ENCODE peak calls at places on chromosomes 11 and 22, in nine cellular contexts. M, V, L, D, U, Z, Y, E and K are unnamed samples.

GRCh38 chr11:67371549-67372231 is 1.7 kb downstream of the CLCF1 start:
- DNase-seq in M (no peak), V (peak; percentile 64), L (peak; percentile 74), D (peak; percentile 69), U (peak; percentile 61), Z (peak; percentile 61), Y (peak; percentile 57), E (no peak), K (peak; percentile 43)

GRCh38 chr11:62457474-62457873 is 38.6 kb downstream of the SCGB1A1 start:
- DNase-seq in M (no peak), V (no peak), L (no peak), D (no peak), U (no peak), Z (no peak), Y (no peak), E (no peak), K (no peak)

GRCh38 chr11:58573451-58574104 is 2.1 kb downstream of the LPXN start:
- DNase-seq in M (no peak), V (no peak), L (peak; percentile 54), D (peak; percentile 84), U (peak; percentile 88), Z (peak; percentile 91), Y (peak; percentile 36), E (no peak), K (peak; percentile 88)

GRCh38 chr11:16883179-16883578 is 131.0 kb downstream of the PLEKHA7 start:
- DNase-seq in M (peak; percentile 42), V (no peak), L (peak; percentile 22), D (no peak), U (no peak), Z (no peak), Y (no peak), E (no peak), K (no peak)

GRCh38 chr11:126547161-126547560 is 191.7 kb downstream of the ST3GAL4 start:
- DNase-seq in M (no peak), V (no peak), L (no peak), D (peak; percentile 9), U (peak; percentile 35), Z (peak; percentile 79), Y (peak; percentile 30), E (no peak), K (peak; percentile 52)

GRCh38 chr11:47523491-47524199 is 29.3 kb downstream of the CELF1 start:
- DNase-seq in M (peak; percentile 55), V (no peak), L (peak; percentile 43), D (peak; percentile 82), U (peak; percentile 82), Z (peak; percentile 92), Y (peak; percentile 87), E (no peak), K (peak; percentile 83)

GRCh38 chr11:119607726-119608125 is 121.3 kb downstream of the NECTIN1 start:
- DNase-seq in M (no peak), V (peak; percentile 52), L (no peak), D (no peak), U (no peak), Z (no peak), Y (no peak), E (no peak), K (no peak)

GRCh38 chr11:110908401-110909106 is 196.3 kb upstream of the ARHGAP20 start:
- DNase-seq in M (no peak), V (no peak), L (peak; percentile 8), D (peak; percentile 64), U (peak; percentile 69), Z (peak; percentile 92), Y (no peak), E (no peak), K (peak; percentile 83)

GRCh38 chr22:41979423-41980250 is 10.4 kb downstream of the SEPTIN3 start:
- DNase-seq in M (no peak), V (no peak), L (no peak), D (no peak), U (no peak), Z (no peak), Y (no peak), E (no peak), K (no peak)

GRCh38 chr11:130418756-130419155 is 9.7 kb downstream of the ADAMTS8 start:
- DNase-seq in M (no peak), V (no peak), L (no peak), D (peak; percentile 44), U (no peak), Z (no peak), Y (no peak), E (no peak), K (no peak)

GRCh38 chr11:26749927-26750326 is 28.1 kb upstream of the SLC5A12 start:
- DNase-seq in M (no peak), V (no peak), L (no peak), D (no peak), U (no peak), Z (no peak), Y (no peak), E (no peak), K (no peak)

GRCh38 chr11:26753738-26754504 is 32.1 kb upstream of the SLC5A12 start:
- DNase-seq in M (peak; percentile 71), V (peak; percentile 79), L (peak; percentile 62), D (peak; percentile 83), U (peak; percentile 85), Z (peak; percentile 84), Y (peak; percentile 50), E (no peak), K (peak; percentile 76)
- H3K4me3 ChIP-seq in M (no peak overlapping the region), V (no peak overlapping the region), L (no peak overlapping the region), D (no peak overlapping the region), U (no peak overlapping the region), Z (no peak overlapping the region), Y (no peak overlapping the region), E (no peak overlapping the region), K (no peak overlapping the region)

GRCh38 chr22:46536559-46537220 is 730 bp downstream of the CELSR1 start:
- DNase-seq in M (no peak), V (peak; percentile 71), L (peak; percentile 24), D (no peak), U (no peak), Z (no peak), Y (no peak), E (no peak), K (no peak)

GRCh38 chr22:46537221-46537945 is at the start of gene CELSR1:
- DNase-seq in M (no peak), V (peak; percentile 87), L (peak; percentile 77), D (peak; percentile 22), U (peak; percentile 40), Z (no peak), Y (no peak), E (no peak), K (no peak)

GRCh38 chr22:46539169-46539568 is 1.7 kb upstream of the CELSR1 start:
- DNase-seq in M (no peak), V (no peak), L (no peak), D (no peak), U (no peak), Z (no peak), Y (no peak), E (no peak), K (no peak)

GRCh38 chr22:46538816-46539163 is 1.4 kb upstream of the CELSR1 start:
- DNase-seq in M (peak; percentile 47), V (no peak), L (peak; percentile 26), D (peak; percentile 31), U (peak; percentile 61), Z (peak; percentile 61), Y (no peak), E (no peak), K (peak; percentile 38)

GRCh38 chr22:46537946-46538815 is 761 bp upstream of the CELSR1 start:
- DNase-seq in M (no peak), V (peak; percentile 79), L (peak; percentile 70), D (peak; percentile 43), U (peak; percentile 45), Z (peak; percentile 17), Y (no peak), E (no peak), K (peak; percentile 34)
- H3K4me3 ChIP-seq in M (peak overlapping the region; percentile 32), V (peak overlapping the region; percentile 88), L (peak overlapping the region; percentile 78), D (peak overlapping the region; percentile 26), U (peak overlapping the region; percentile 90), Z (no peak overlapping the region), Y (peak overlapping the region; percentile 45), E (peak overlapping the region; percentile 55), K (peak overlapping the region; percentile 53)

GRCh38 chr11:826836-827145 is 928 bp upstream of the CRACR2B start:
- DNase-seq in M (no peak), V (no peak), L (no peak), D (no peak), U (no peak), Z (no peak), Y (no peak), E (no peak), K (no peak)
- H3K4me3 ChIP-seq in M (no peak overlapping the region), V (peak overlapping the region; percentile 50), L (peak overlapping the region; percentile 52), D (no peak overlapping the region), U (peak overlapping the region; percentile 27), Z (no peak overlapping the region), Y (no peak overlapping the region), E (peak overlapping the region; percentile 65), K (no peak overlapping the region)

DNA sequence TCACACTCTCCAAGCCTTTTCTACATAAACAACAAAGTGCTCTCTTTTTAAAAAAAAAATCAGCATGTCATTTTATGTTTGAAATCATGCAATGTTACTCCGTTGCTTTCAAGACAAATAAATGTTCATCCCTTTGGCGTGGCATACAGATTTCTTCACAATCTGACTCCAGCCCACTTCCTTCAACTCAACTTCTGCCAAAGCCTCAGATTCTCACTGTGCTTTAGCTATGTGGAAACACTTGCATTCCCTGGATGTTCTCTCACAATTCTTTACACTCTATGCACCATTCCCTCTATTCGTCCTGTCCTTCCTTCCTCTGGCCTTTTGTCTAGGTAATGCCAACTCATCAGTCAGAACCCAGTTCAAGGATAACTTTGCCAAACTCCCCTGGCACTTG is 206.4 kb upstream of the BLID start:
- DNase-seq in M (no peak), V (no peak), L (no peak), D (peak; percentile 84), U (peak; percentile 78), Z (peak; percentile 44), Y (no peak), E (no peak), K (no peak)
- H3K4me3 ChIP-seq in M (no peak overlapping the region), V (no peak overlapping the region), L (no peak overlapping the region), D (no peak overlapping the region), U (no peak overlapping the region), Z (no peak overlapping the region), Y (no peak overlapping the region), E (no peak overlapping the region), K (no peak overlapping the region)

GRCh38 chr11:3859373-3859881 is 4.0 kb downstream of the STIM1 start:
- DNase-seq in M (peak; percentile 49), V (no peak), L (no peak), D (no peak), U (no peak), Z (no peak), Y (no peak), E (no peak), K (no peak)
- H3K4me3 ChIP-seq in M (no peak overlapping the region), V (no peak overlapping the region), L (no peak overlapping the region), D (no peak overlapping the region), U (no peak overlapping the region), Z (no peak overlapping the region), Y (no peak overlapping the region), E (peak overlapping the region; percentile 19), K (no peak overlapping the region)